ENCODE peak calls at places on chromosomes 2 and 18, in four cellular contexts. One of them, this sample, is unnamed.

GRCh38 chr18:57051586-57052044 is 95.3 kb upstream of the BOD1L2 start:
- DNase-seq in GM12878: peak; percentile 47
- DNase-seq in A549: no peak
- DNase-seq in IMR-90: no peak
- DNase-seq in this sample: no peak

GRCh38 chr2:51919395-51919794 is 887.5 kb upstream of the NRXN1 start:
- DNase-seq in GM12878: no peak
- DNase-seq in A549: no peak
- DNase-seq in IMR-90: peak; percentile 72
- DNase-seq in this sample: no peak

GRCh38 chr2:68971591-68972231 is 2.7 kb upstream of the GKN1 start:
- DNase-seq in GM12878: no peak
- DNase-seq in A549: peak; percentile 98
- DNase-seq in IMR-90: peak; percentile 95
- DNase-seq in this sample: no peak

GRCh38 chr2:179614121-179614520 is 247.3 kb downstream of the ZNF385B start:
- DNase-seq in GM12878: no peak
- DNase-seq in A549: no peak
- DNase-seq in IMR-90: peak; percentile 40
- DNase-seq in this sample: no peak

GRCh38 chr2:44936715-44937687 is 4.5 kb upstream of the SIX3 start:
- DNase-seq in GM12878: no peak
- DNase-seq in A549: no peak
- DNase-seq in IMR-90: no peak
- DNase-seq in this sample: no peak

GRCh38 chr18:48073231-48073930 is 142.9 kb upstream of the SMAD2 start:
- DNase-seq in GM12878: no peak
- DNase-seq in A549: no peak
- DNase-seq in IMR-90: no peak
- DNase-seq in this sample: no peak

GRCh38 chr2:207491086-207491485 is 38.7 kb upstream of the CREB1 start:
- DNase-seq in GM12878: no peak
- DNase-seq in A549: no peak
- DNase-seq in IMR-90: no peak
- DNase-seq in this sample: no peak

GRCh38 chr2:46435796-46436360 is 43.5 kb upstream of the TMEM247 start:
- DNase-seq in GM12878: no peak
- DNase-seq in A549: no peak
- DNase-seq in IMR-90: peak; percentile 68
- DNase-seq in this sample: no peak

GRCh38 chr2:128788636-128789220 is 470.1 kb upstream of the HS6ST1 start:
- DNase-seq in GM12878: no peak
- DNase-seq in A549: no peak
- DNase-seq in IMR-90: no peak
- DNase-seq in this sample: no peak

GRCh38 chr2:134774074-134774742 is 55.4 kb upstream of the TMEM163 start:
- DNase-seq in GM12878: no peak
- DNase-seq in A549: no peak
- DNase-seq in IMR-90: peak; percentile 4
- DNase-seq in this sample: no peak

GRCh38 chr18:13039806-13040205 is 48.6 kb downstream of the CEP192 start:
- DNase-seq in GM12878: no peak
- DNase-seq in A549: no peak
- DNase-seq in IMR-90: no peak
- DNase-seq in this sample: no peak

GRCh38 chr18:13610517-13610916 is 115.8 kb downstream of the FAM210A start:
- DNase-seq in GM12878: no peak
- DNase-seq in A549: no peak
- DNase-seq in IMR-90: no peak
- DNase-seq in this sample: no peak

GRCh38 chr2:128380061-128380889 is 61.6 kb upstream of the HS6ST1 start:
- DNase-seq in GM12878: no peak
- DNase-seq in A549: no peak
- DNase-seq in IMR-90: no peak
- DNase-seq in this sample: no peak

GRCh38 chr2:84946204-84947009 is 24.6 kb upstream of the KCMF1 start:
- DNase-seq in GM12878: peak; percentile 93
- DNase-seq in A549: peak; percentile 94
- DNase-seq in IMR-90: peak; percentile 91
- DNase-seq in this sample: peak; percentile 96

GRCh38 chr2:196927318-196928225 is 1.1 kb upstream of the PGAP1 start:
- DNase-seq in GM12878: no peak
- DNase-seq in A549: peak; percentile 29
- DNase-seq in IMR-90: peak; percentile 85
- DNase-seq in this sample: peak; percentile 57

GRCh38 chr2:11155326-11156059 is at the start of gene SLC66A3:
- DNase-seq in GM12878: no peak
- DNase-seq in A549: peak; percentile 24
- DNase-seq in IMR-90: peak; percentile 87
- DNase-seq in this sample: peak; percentile 78
- TF ChIP-seq RFX5 in GM12878: no peak
- TF ChIP-seq RFX5 in A549: peak; percentile 41
- TF ChIP-seq RFX5 in IMR-90: no peak
- TF ChIP-seq RFX5 in this sample: no peak

DNA sequence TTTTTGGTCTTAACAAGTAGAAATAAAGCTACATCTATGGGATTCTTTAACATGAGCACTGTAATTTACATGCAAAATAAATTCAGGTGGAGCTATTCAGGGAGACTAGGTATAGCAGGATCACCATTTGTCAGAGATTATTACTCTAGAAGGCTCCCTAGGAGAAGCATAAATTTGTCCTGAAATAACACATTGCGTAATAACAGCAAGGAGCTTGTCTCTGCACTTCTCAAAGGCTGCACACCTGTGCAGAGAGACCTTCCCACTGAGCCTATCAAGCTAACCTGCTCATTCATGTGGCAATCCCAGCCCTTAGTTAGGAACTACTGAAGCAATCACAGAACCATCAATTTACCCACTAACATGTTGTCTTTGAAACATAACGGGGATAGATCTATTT is 437.4 kb upstream of the MC4R start:
- DNase-seq in GM12878: no peak
- DNase-seq in A549: no peak
- DNase-seq in IMR-90: no peak
- DNase-seq in this sample: no peak
- TF ChIP-seq RFX5 in GM12878: no peak
- TF ChIP-seq RFX5 in A549: no peak
- TF ChIP-seq RFX5 in IMR-90: no peak
- TF ChIP-seq RFX5 in this sample: no peak

DNA sequence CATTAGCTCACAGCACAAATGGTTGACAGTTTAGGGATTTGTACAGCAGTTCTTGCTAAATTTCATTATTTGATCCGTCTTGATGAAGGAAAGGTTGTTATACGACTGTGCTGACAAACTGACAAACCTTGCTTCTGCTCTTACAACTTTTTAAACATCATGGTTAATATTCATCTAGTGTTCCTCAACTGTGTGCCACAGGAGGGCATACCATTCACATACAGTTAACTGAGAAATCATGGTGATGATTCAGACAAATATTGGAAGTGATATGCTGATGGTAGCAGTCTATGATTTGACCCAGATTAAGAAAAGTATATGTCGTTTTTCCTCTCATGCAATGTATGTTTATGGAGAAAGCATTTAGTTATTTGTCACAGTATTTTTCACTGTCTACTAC is 129.8 kb upstream of the FSIP2 start:
- DNase-seq in GM12878: no peak
- DNase-seq in A549: peak; percentile 31
- DNase-seq in IMR-90: no peak
- DNase-seq in this sample: no peak
- TF ChIP-seq RFX5 in GM12878: no peak
- TF ChIP-seq RFX5 in A549: no peak
- TF ChIP-seq RFX5 in IMR-90: no peak
- TF ChIP-seq RFX5 in this sample: no peak

GRCh38 chr2:54546925-54547324 is 90.8 kb downstream of the SPTBN1 start:
- DNase-seq in GM12878: no peak
- DNase-seq in A549: no peak
- DNase-seq in IMR-90: no peak
- DNase-seq in this sample: no peak
- TF ChIP-seq RFX5 in GM12878: no peak
- TF ChIP-seq RFX5 in A549: no peak
- TF ChIP-seq RFX5 in IMR-90: no peak
- TF ChIP-seq RFX5 in this sample: no peak

GRCh38 chr18:63147973-63148372 is 171.6 kb downstream of the BCL2 start:
- DNase-seq in GM12878: no peak
- DNase-seq in A549: no peak
- DNase-seq in IMR-90: no peak
- DNase-seq in this sample: no peak

GRCh38 chr18:63150326-63150725 is 169.2 kb downstream of the BCL2 start:
- DNase-seq in GM12878: no peak
- DNase-seq in A549: no peak
- DNase-seq in IMR-90: no peak
- DNase-seq in this sample: no peak

GRCh38 chr18:63147010-63147409 is 172.6 kb downstream of the BCL2 start:
- DNase-seq in GM12878: no peak
- DNase-seq in A549: no peak
- DNase-seq in IMR-90: no peak
- DNase-seq in this sample: no peak

GRCh38 chr18:63149200-63149587 is 170.4 kb downstream of the BCL2 start:
- DNase-seq in GM12878: no peak
- DNase-seq in A549: no peak
- DNase-seq in IMR-90: no peak
- DNase-seq in this sample: no peak

GRCh38 chr18:63148449-63149199 is 170.9 kb downstream of the BCL2 start:
- DNase-seq in GM12878: no peak
- DNase-seq in A549: no peak
- DNase-seq in IMR-90: peak; percentile 14
- DNase-seq in this sample: no peak
- TF ChIP-seq RFX5 in GM12878: no peak
- TF ChIP-seq RFX5 in A549: no peak
- TF ChIP-seq RFX5 in IMR-90: no peak
- TF ChIP-seq RFX5 in this sample: no peak

DNA sequence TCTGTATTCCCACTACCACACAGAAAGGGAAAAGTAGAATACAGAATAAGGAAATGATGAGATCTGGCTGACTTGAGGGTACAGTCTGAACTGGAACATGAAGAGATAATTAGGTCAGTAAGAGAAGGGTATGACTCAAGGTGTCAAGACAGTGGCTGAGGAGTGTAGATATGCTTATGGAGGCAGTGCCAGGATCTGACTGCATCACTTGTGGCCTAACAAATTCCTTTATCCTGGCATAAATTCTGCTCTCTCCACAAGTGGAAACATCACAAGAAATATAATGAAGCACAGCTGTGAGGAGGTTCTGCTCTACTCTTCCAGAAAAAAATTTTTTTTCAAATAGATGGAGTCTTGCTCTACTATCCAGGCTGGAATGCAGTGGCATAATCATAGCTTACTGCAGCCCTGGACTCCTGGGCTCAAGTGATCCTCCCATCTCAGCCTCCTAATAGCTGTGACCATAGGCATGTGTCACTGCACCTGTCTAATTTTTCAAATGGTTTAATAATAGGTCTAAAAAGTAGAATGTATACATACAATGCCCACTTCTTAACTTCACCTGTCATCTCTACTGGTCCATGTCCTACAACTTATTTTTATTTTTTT is 85.3 kb downstream of the C2orf74 start:
- DNase-seq in GM12878: no peak
- DNase-seq in A549: no peak
- DNase-seq in IMR-90: peak; percentile 48
- DNase-seq in this sample: no peak
- TF ChIP-seq RFX5 in GM12878: no peak
- TF ChIP-seq RFX5 in A549: no peak
- TF ChIP-seq RFX5 in IMR-90: no peak
- TF ChIP-seq RFX5 in this sample: no peak

This sample was measured in HepG2.